ENCODE peak calls at places on chromosomes 13 and 19, in nine cellular contexts. G, F, X, L, W, Z, P, A and D are unnamed samples.

GRCh38 chr19:30253581-30253996 is 118.6 kb upstream of the ZNF536 start:
- DNase-seq in L (no peak), A (no peak), G (peak), Z (no peak), F (no peak), P (no peak), X (peak), W (no peak), D (peak)

GRCh38 chr19:17555929-17556813 is 722 bp downstream of the COLGALT1 start:
- DNase-seq in P (peak), F (peak), X (peak), A (peak), W (peak), Z (peak), L (peak), G (peak), D (peak)

GRCh38 chr13:91347996-91348905 is 764 bp downstream of the MIR17HG start:
- DNase-seq in A (peak), W (peak), P (peak), G (no peak), F (no peak), L (peak), X (peak), Z (peak), D (peak)

GRCh38 chr13:39779337-39780270 is 124.1 kb downstream of the COG6 start:
- DNase-seq in L (peak), F (peak), G (peak), X (peak), P (no peak), Z (no peak), A (no peak), W (no peak), D (no peak)

GRCh38 chr13:37863708-37864107 is 5.9 kb downstream of the TRPC4 start:
- DNase-seq in F (no peak), Z (no peak), P (no peak), W (no peak), G (no peak), X (no peak), L (no peak), A (no peak), D (no peak)

GRCh38 chr13:100203696-100204367 is 114.9 kb downstream of the PCCA start:
- DNase-seq in A (no peak), P (no peak), G (peak), Z (peak), L (peak), W (no peak), X (no peak), F (peak), D (peak)

GRCh38 chr13:99425485-99426341 is 75.6 kb upstream of the TM9SF2 start:
- DNase-seq in A (no peak), G (no peak), L (peak), Z (no peak), F (no peak), W (peak), X (no peak), P (peak), D (no peak)

GRCh38 chr13:41568143-41568989 is 111.0 kb downstream of the RGCC start:
- DNase-seq in X (no peak), W (no peak), A (no peak), G (no peak), F (no peak), L (no peak), P (no peak), Z (no peak), D (no peak)

GRCh38 chr19:43778651-43779050 is 2.1 kb downstream of the KCNN4 start:
- DNase-seq in X (no peak), F (no peak), W (no peak), G (no peak), A (no peak), P (peak), Z (no peak), L (no peak), D (no peak)

GRCh38 chr19:1511318-1511988 is 1.4 kb downstream of the ADAMTSL5 start:
- DNase-seq in W (no peak), A (no peak), L (no peak), Z (no peak), X (no peak), P (no peak), F (no peak), G (no peak), D (no peak)

GRCh38 chr19:1510807-1511206 is 2.0 kb downstream of the ADAMTSL5 start:
- DNase-seq in W (no peak), G (no peak), P (no peak), A (no peak), Z (no peak), L (no peak), X (no peak), F (no peak), D (no peak)

GRCh38 chr19:1508507-1508856 is 4.3 kb downstream of the ADAMTSL5 start:
- DNase-seq in G (no peak), Z (no peak), P (no peak), A (no peak), F (no peak), X (no peak), L (no peak), W (no peak), D (no peak)

GRCh38 chr19:1510442-1510806 is 2.4 kb downstream of the ADAMTSL5 start:
- DNase-seq in X (no peak), Z (no peak), P (no peak), L (no peak), A (no peak), G (no peak), F (no peak), W (no peak), D (no peak)

GRCh38 chr19:1509589-1510441 is 3.0 kb downstream of the ADAMTSL5 start:
- DNase-seq in F (no peak), G (no peak), X (no peak), Z (no peak), A (no peak), P (no peak), W (no peak), L (no peak), D (no peak)
- H3K4me3 ChIP-seq in F (no peak), G (no peak), X (no peak), Z (no peak), A (no peak), P (no peak), W (no peak), L (no peak), D (no peak)

GRCh38 chr19:48127561-48127960 is 16.9 kb upstream of the PLA2G4C start:
- DNase-seq in L (no peak), A (no peak), X (no peak), W (no peak), G (no peak), P (no peak), F (no peak), Z (no peak), D (no peak)

GRCh38 chr19:48121066-48121465 is 10.4 kb upstream of the PLA2G4C start:
- DNase-seq in X (no peak), F (no peak), P (no peak), G (no peak), W (no peak), L (no peak), A (no peak), Z (no peak), D (no peak)

GRCh38 chr19:48121909-48122371 is 11.3 kb upstream of the PLA2G4C start:
- DNase-seq in A (peak), G (peak), W (no peak), Z (peak), P (no peak), L (peak), X (no peak), F (peak), D (peak)

GRCh38 chr19:48122421-48122820 is 11.8 kb upstream of the PLA2G4C start:
- DNase-seq in A (no peak), G (no peak), L (no peak), Z (peak), P (no peak), F (no peak), W (no peak), X (no peak), D (peak)

GRCh38 chr19:48123907-48124675 is 13.5 kb upstream of the PLA2G4C start:
- DNase-seq in A (no peak), W (no peak), X (no peak), F (peak), Z (peak), G (peak), L (no peak), P (no peak), D (peak)
- TF ChIP-seq CTCF in A (no peak), W (no peak), X (no peak), F (peak), Z (peak), G (peak), L (no peak), P (no peak), D (peak)

DNA sequence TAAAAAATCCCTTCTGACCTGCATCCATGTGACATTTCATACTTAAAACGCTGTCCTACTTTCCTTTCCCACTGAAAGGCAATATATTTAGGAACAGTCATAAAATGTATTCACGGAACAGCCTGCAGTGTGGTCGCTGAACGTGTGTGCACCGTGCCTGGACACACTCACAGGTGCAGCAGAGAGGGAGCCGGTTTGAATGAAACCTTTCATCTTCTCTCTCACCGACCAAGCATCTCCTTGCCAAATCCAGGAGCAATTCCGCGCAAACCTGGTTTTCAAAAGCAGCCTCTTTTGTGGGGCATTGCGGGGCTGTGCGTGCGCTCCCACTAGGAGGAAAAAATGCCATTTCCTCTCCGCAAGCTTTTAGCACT is 1.0 kb downstream of the DCLK1 start:
- DNase-seq in P (no peak), A (no peak), Z (no peak), G (no peak), F (no peak), X (no peak), W (no peak), L (no peak), D (no peak)
- H3K4me3 ChIP-seq in P (no peak), A (peak), Z (peak), G (no peak), F (no peak), X (peak), W (peak), L (no peak), D (peak)

DNA sequence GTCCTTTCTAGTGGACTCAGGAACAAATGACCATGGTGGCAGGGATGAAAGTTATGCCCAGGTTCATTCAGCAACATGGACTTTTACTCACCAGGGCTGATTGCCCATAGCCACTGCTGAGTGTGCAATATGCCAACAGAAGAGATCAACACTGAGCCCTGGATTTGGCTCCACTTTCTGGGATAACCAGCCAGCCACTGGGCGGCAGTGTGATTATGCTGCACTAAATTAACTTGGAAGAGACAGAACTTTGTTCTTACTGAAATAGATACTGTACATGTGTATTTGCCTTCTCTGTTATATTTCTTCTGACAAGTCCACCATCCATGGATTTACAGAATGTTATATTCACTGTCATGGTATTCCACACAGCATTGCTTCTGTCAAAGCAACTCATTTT is 257.4 kb downstream of the TDRD3 start:
- DNase-seq in Z (no peak), L (no peak), A (no peak), P (no peak), X (peak), W (peak), F (peak), G (peak), D (no peak)
- TF ChIP-seq CTCF in Z (peak), L (peak), A (no peak), P (peak), X (peak), W (peak), F (peak), G (peak), D (no peak)

GRCh38 chr19:47258434-47258833 is 2.1 kb downstream of the CCDC9 start:
- DNase-seq in L (no peak), W (no peak), F (no peak), X (no peak), A (no peak), P (no peak), Z (no peak), G (no peak), D (no peak)
- H3K4me3 ChIP-seq in L (no peak), W (peak), F (no peak), X (no peak), A (no peak), P (no peak), Z (no peak), G (peak), D (peak)

DNA sequence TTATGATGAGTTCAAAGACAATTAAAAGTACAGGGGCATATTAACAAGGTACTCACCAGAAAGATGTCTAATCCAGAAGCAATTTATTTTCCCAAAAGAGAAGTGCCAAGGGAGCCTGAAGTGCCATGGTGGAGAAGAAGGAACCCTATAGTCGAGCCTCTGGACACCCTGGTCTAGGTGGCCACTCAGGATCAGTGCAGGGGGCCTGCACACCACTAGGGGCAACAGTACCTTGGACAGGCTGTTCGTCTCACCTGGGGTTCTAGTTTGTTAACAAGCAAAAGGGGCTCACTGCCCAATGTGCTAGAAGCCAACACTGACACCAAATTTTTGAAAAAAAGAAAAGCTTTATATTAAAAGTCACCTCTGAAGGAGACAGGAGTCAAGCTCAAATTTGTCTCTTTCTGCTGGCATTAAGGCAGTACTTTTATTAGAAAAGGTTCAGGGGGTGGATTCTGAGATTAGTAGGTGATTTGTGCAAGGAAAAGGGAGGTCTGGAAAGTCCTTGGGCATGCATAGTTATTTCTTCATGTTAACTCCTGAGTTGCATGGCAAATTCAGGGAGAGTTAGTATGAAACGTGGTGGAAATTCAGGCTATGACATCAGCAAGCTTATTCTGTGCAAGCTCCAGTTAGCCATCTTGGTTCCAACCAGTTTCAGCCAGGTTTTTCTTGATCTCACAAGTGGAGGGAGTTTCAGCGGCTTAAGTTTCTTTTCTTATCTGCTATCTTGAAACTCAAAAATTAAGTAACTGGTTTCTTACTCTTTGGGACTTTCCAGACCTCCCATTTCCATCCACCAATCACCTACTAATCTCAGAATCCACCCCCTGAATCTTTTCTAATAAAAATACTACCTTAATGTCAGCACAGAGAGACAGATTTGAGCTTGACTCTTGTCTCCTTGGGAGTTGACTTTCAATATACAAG is 884 bp upstream of the CBY2 start:
- DNase-seq in G (no peak), L (peak), W (no peak), P (no peak), F (no peak), A (no peak), X (peak), Z (no peak), D (no peak)
- TF ChIP-seq CTCF in G (no peak), L (peak), W (no peak), P (peak), F (no peak), A (no peak), X (peak), Z (peak), D (no peak)

GRCh38 chr19:1041272-1041834 is 1.4 kb downstream of the ABCA7 start:
- DNase-seq in F (no peak), A (no peak), P (no peak), L (no peak), X (no peak), W (no peak), Z (no peak), G (no peak), D (no peak)

GRCh38 chr19:1037553-1038115 is 2.3 kb upstream of the ABCA7 start:
- DNase-seq in A (no peak), L (peak), W (no peak), X (no peak), P (peak), F (no peak), Z (no peak), G (no peak), D (no peak)

GRCh38 chr19:1040476-1041271 is 767 bp downstream of the ABCA7 start:
- DNase-seq in G (peak), X (peak), F (peak), Z (peak), W (peak), P (peak), L (peak), A (peak), D (peak)

GRCh38 chr19:1039646-1040475 is at the start of gene ABCA7:
- DNase-seq in G (peak), P (peak), W (peak), L (peak), F (peak), Z (peak), X (peak), A (peak), D (peak)

DNA sequence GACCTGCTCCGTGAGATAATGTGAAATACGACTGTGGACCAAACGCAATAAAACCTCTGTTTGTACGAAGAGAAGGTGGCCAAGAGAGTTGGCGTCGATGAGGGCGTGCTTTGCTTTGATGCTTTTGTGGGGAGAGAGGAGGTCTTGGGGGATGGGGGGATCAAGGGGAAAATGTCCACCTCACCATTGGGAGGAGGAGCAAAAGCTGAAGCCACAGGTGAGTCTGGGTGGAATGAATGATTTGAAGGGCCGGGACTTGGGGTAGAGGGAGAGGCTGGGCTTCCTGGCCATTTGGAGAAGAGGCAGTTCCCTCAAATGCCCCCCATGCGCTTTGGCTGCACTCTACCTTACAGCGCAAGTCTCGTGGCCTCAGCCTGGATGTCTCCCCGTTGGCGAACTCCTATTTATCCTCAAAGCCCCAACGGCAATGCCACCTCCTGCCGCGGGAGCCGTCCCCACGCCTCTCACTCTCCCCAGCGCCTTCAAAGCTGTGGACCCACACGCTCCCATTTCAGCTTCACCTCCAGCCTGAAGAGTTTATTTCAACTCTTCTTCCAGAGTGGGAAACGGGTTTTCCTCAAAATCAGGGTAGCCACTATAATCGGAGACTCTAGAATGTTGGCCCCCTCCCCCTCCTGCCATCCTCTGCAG is 787 bp upstream of the ABCA7 start:
- DNase-seq in W (no peak), P (peak), A (no peak), X (no peak), G (no peak), Z (no peak), F (no peak), L (peak), D (no peak)
- H3K4me3 ChIP-seq in W (peak), P (peak), A (no peak), X (peak), G (peak), Z (no peak), F (no peak), L (peak), D (no peak)

DNA sequence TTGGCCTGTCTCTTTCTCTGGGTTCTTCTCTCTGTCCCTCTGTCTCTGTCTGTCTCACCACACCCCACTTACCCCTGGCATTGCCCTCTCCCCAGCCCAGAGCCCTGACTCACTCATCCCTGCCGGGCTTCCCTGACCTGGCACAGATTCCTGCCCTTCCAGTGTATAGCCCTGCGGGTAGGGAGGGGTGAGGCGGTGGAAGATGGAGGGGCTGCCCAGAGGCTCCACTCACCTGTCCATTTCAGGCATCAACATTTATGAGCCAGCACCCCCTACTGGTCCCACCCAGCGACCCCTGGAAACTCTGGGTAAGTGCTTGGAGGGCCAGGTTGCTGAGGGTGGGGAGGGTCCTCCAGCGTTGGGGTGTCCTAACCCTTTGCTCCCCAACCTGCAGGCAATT is 1.0 kb downstream of the NCCRP1 start:
- DNase-seq in L (no peak), P (no peak), F (no peak), A (no peak), W (no peak), X (peak), G (peak), Z (no peak), D (no peak)
- TF ChIP-seq CTCF in L (no peak), P (peak), F (no peak), A (no peak), W (no peak), X (peak), G (peak), Z (no peak), D (no peak)

DNA sequence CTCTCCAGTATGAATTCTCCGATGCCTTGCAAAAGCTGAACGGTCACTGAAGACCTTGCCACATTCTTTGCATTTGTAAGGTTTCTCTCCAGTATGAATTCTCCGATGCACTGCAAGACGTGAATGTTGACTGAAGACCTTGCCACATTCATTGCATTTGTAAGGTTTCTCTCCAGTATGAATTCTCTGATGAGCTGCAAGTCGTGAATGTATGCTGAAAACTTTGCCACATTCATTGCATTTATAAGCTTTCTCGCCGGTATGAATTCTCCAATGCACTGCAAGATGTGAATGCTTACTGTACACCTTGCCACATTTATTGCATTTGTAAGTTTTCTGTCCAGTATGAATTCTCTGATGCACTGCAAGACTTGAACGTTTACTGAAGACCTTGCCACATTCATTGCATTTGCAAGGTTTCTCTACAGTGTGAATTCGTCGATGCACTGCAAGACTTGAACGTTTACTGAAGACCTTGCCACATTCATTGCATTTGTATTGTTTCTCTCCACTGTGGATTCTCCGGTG is 20.0 kb upstream of the ZNF841 start:
- DNase-seq in X (no peak), F (no peak), G (no peak), W (no peak), L (no peak), A (no peak), Z (no peak), P (no peak), D (no peak)
- H3K4me3 ChIP-seq in X (no peak), F (no peak), G (peak), W (no peak), L (no peak), A (no peak), Z (no peak), P (no peak), D (no peak)